ENCODE peak calls at places on chromosomes 12 and 14, in eight cellular contexts. X, G, B, U, V, R, D and A are unnamed samples.
A peak's percentile ranks its signal among the peaks of the same experiment; 100 is the strongest.

GRCh38 chr12:12091977-12092663 is 21.4 kb downstream of the BCL2L14 start:
- DNase-seq in X (no peak), G (no peak), B (no peak), U (no peak), V (no peak), R (no peak), D (no peak), A (no peak)

GRCh38 chr14:25014440-25014839 is 35.5 kb downstream of the STXBP6 start:
- DNase-seq in X (no peak), G (no peak), B (no peak), U (no peak), V (no peak), R (no peak), D (peak; percentile 3), A (no peak)

GRCh38 chr12:116263844-116264243 is 13.6 kb downstream of the MED13L start:
- DNase-seq in X (no peak), G (no peak), B (no peak), U (no peak), V (no peak), R (no peak), D (no peak), A (no peak)

GRCh38 chr14:72439707-72440106 is 454.2 kb downstream of the DPF3 start:
- DNase-seq in X (no peak), G (no peak), B (peak; percentile 46), U (no peak), V (no peak), R (no peak), D (no peak), A (no peak)

GRCh38 chr12:89225808-89226368 is 126.4 kb downstream of the DUSP6 start:
- DNase-seq in X (peak; percentile 62), G (peak; percentile 44), B (peak; percentile 57), U (no peak), V (peak; percentile 85), R (peak; percentile 63), D (peak; percentile 98), A (peak; percentile 71)

GRCh38 chr12:19244312-19244711 is 114.8 kb downstream of the PLEKHA5 start:
- DNase-seq in X (no peak), G (no peak), B (no peak), U (no peak), V (no peak), R (no peak), D (no peak), A (no peak)

GRCh38 chr14:93543766-93544165 is 113.0 kb downstream of the UNC79 start:
- DNase-seq in X (no peak), G (no peak), B (peak; percentile 18), U (no peak), V (no peak), R (no peak), D (peak; percentile 51), A (no peak)

GRCh38 chr12:93122569-93123091 is 193.5 kb upstream of the EEA1 start:
- DNase-seq in X (no peak), G (no peak), B (no peak), U (peak; percentile 66), V (no peak), R (peak; percentile 44), D (peak; percentile 56), A (no peak)

GRCh38 chr12:46494424-46494823 is 121.9 kb upstream of the SLC38A2 start:
- DNase-seq in X (no peak), G (no peak), B (no peak), U (no peak), V (no peak), R (no peak), D (peak; percentile 83), A (no peak)

GRCh38 chr12:118120579-118121363 is 15.2 kb upstream of the PEBP1 start:
- DNase-seq in X (peak; percentile 84), G (peak; percentile 43), B (peak; percentile 82), U (peak; percentile 75), V (peak; percentile 88), R (no peak), D (peak; percentile 78), A (no peak)
- TF ChIP-seq CTCF in X (peak; percentile 79), G (peak; percentile 55), B (peak; percentile 67), U (peak; percentile 85), V (peak; percentile 74), R (peak; percentile 76), D (peak; percentile 54), A (peak; percentile 58)

GRCh38 chr12:65308001-65308400 is 29.5 kb downstream of the MSRB3 start:
- DNase-seq in X (no peak), G (no peak), B (no peak), U (no peak), V (no peak), R (no peak), D (peak; percentile 62), A (no peak)
- TF ChIP-seq CTCF in X (no peak), G (no peak), B (no peak), U (no peak), V (no peak), R (no peak), D (no peak), A (no peak)

GRCh38 chr14:21057803-21058675 is at the start of gene RNASE8:
- DNase-seq in X (no peak), G (no peak), B (no peak), U (no peak), V (peak; percentile 36), R (no peak), D (no peak), A (no peak)
- TF ChIP-seq CTCF in X (no peak), G (no peak), B (no peak), U (peak; percentile 10), V (no peak), R (peak; percentile 61), D (no peak), A (peak; percentile 8)

DNA sequence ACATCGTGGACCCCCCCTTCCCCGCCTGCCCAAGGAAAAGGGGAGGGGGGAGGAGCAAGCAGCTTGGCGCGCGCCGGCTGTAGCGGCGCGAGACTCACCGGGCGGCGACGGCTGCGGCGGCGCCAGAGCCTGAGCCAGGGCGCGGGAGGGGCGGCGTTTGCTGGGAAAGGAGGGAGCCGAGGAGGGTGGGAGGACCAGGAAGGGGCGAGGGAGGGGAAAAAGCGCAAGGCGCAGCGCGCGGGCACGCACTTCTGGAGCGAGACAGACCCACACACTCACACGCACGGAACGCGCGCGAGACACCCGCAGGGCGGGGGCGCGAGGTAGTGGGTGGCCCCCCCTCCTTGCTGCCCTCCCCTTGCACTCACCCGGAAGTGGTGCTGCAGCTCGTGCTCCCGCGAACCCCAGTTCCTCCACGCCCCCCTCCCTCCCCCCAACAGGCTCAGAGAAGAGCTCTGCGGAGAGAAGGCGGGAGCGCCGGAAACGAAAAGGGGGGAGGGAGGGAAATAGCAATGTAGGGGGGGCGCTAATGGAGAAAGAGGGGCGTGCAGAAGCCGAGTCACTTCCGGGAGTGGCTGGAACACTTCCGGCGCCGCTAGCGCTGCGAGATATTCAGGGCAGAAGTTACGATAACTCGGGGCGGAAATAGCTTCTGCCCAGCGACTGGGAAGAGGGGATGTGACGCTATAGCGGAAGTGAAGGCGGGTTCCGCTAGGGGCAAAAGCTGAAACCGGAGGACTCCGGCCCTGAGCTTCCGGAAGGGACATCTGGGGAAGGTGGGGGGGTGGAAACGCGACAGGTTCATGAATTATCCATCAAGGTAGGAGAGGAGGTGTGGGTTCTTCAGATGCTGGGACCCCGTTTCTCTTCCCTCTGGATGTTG is at the start of gene ZNF384:
- DNase-seq in X (peak; percentile 97), G (peak; percentile 99), B (peak; percentile 99), U (peak; percentile 98), V (peak; percentile 98), R (peak; percentile 98), D (peak; percentile 99), A (peak; percentile 99)
- TF ChIP-seq CTCF in X (peak; percentile 11), G (peak; percentile 2), B (no peak), U (peak; percentile 21), V (no peak), R (no peak), D (peak; percentile 1), A (peak; percentile 7)

DNA sequence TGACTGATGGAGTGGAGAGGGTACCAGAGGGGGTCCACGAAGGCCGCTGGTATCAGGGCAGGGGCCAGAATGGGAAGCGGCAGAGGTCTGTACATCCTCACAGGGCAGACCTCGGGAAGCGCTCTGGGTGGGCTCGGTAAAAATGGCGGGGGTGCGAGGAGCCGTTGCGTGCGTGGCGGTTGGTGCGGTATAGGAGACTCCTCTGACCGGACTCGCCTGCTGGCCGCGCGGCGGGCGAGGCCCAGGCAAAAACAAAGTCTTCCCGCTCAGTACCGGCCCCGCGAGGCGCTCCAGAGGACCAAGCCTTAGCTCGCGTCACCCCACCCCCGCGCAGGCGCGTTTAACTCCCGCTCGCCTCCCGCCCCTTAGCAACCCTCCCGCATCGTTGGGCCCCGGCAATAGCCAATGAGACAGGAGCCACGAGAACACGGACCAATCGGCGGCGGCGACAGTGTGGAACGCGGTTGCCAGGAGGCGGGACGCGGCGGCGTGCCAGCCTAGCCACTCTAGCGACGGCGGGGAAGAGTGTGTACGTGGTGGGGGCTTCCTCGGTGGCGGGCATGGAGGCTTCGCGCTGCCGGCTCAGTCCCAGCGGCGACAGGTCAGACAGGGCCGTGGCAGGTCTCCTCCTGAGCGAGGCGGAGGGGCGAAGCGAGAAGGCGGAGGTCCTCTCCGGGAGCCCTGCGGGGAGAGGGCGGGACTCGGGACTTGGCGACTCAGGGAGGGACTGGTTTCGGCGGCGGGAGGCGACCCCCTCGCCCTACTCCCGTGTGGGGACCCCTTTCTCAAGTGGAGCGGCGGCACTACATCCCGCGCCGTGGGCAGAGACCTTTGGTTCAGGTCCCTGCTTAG is at the start of gene TULP3:
- DNase-seq in X (peak; percentile 99), G (peak; percentile 82), B (peak; percentile 97), U (peak; percentile 99), V (peak; percentile 99), R (peak; percentile 77), D (peak; percentile 98), A (peak; percentile 95)
- TF ChIP-seq CTCF in X (no peak), G (no peak), B (no peak), U (peak; percentile 13), V (no peak), R (no peak), D (no peak), A (peak; percentile 5)

GRCh38 chr14:22143360-22143759 is 445.7 kb downstream of the DAD1 start:
- DNase-seq in X (no peak), G (no peak), B (no peak), U (no peak), V (no peak), R (no peak), D (peak; percentile 29), A (no peak)

GRCh38 chr14:22152901-22153300 is 436.1 kb downstream of the DAD1 start:
- DNase-seq in X (no peak), G (no peak), B (no peak), U (no peak), V (peak; percentile 56), R (no peak), D (no peak), A (no peak)

GRCh38 chr14:22151091-22151490 is 437.9 kb downstream of the DAD1 start:
- DNase-seq in X (no peak), G (no peak), B (no peak), U (no peak), V (no peak), R (no peak), D (no peak), A (no peak)

GRCh38 chr14:22152161-22152870 is 436.7 kb downstream of the DAD1 start:
- DNase-seq in X (no peak), G (no peak), B (no peak), U (no peak), V (no peak), R (no peak), D (no peak), A (no peak)

GRCh38 chr14:22147716-22148115 is 441.3 kb downstream of the DAD1 start:
- DNase-seq in X (no peak), G (no peak), B (no peak), U (no peak), V (no peak), R (no peak), D (no peak), A (no peak)
- TF ChIP-seq CTCF in X (no peak), G (no peak), B (no peak), U (no peak), V (no peak), R (no peak), D (no peak), A (no peak)